ENCODE peak calls at places on chromosomes 3 and 15, in eight cellular contexts. One of them, this sample, is unnamed.
A peak's percentile ranks its signal among the peaks of the same experiment; 100 is the strongest.

GRCh38 chr15:69725957-69726356 is 273.3 kb downstream of the RPLP1 start:
- DNase-seq in left ventricle myocardium inferior: peak; percentile 18
- DNase-seq in NCI-H460: no peak
- DNase-seq in cortex of kidney: no peak
- DNase-seq in glomerular endothelial cell: no peak
- DNase-seq in activated CD4-positive, CD25-positive, alpha-beta regulatory T cell: no peak
- DNase-seq in mammary epithelial cell: no peak
- DNase-seq in LoVo: no peak
- DNase-seq in this sample: no peak

GRCh38 chr3:33663042-33663441 is 55.0 kb downstream of the CLASP2 start:
- DNase-seq in left ventricle myocardium inferior: no peak
- DNase-seq in NCI-H460: no peak
- DNase-seq in cortex of kidney: no peak
- DNase-seq in glomerular endothelial cell: no peak
- DNase-seq in activated CD4-positive, CD25-positive, alpha-beta regulatory T cell: no peak
- DNase-seq in mammary epithelial cell: peak; percentile 11
- DNase-seq in LoVo: no peak
- DNase-seq in this sample: no peak

GRCh38 chr3:43075904-43076661 is 29.8 kb downstream of the POMGNT2 start:
- DNase-seq in left ventricle myocardium inferior: no peak
- DNase-seq in NCI-H460: no peak
- DNase-seq in cortex of kidney: no peak
- DNase-seq in glomerular endothelial cell: no peak
- DNase-seq in activated CD4-positive, CD25-positive, alpha-beta regulatory T cell: no peak
- DNase-seq in mammary epithelial cell: no peak
- DNase-seq in LoVo: no peak
- DNase-seq in this sample: no peak

GRCh38 chr3:108894981-108895380 is 58.7 kb downstream of the GUCA1C start:
- DNase-seq in left ventricle myocardium inferior: no peak
- DNase-seq in NCI-H460: no peak
- DNase-seq in cortex of kidney: no peak
- DNase-seq in glomerular endothelial cell: no peak
- DNase-seq in activated CD4-positive, CD25-positive, alpha-beta regulatory T cell: no peak
- DNase-seq in mammary epithelial cell: no peak
- DNase-seq in LoVo: no peak
- DNase-seq in this sample: no peak

GRCh38 chr15:99564221-99565030 is 1.4 kb upstream of the MEF2A start:
- DNase-seq in left ventricle myocardium inferior: no peak
- DNase-seq in NCI-H460: no peak
- DNase-seq in cortex of kidney: no peak
- DNase-seq in glomerular endothelial cell: no peak
- DNase-seq in activated CD4-positive, CD25-positive, alpha-beta regulatory T cell: no peak
- DNase-seq in mammary epithelial cell: no peak
- DNase-seq in LoVo: no peak
- DNase-seq in this sample: peak; percentile 91

GRCh38 chr15:60804986-60805949 is 326.3 kb upstream of the ICE2 start:
- DNase-seq in left ventricle myocardium inferior: no peak
- DNase-seq in NCI-H460: no peak
- DNase-seq in cortex of kidney: no peak
- DNase-seq in glomerular endothelial cell: peak; percentile 77
- DNase-seq in activated CD4-positive, CD25-positive, alpha-beta regulatory T cell: no peak
- DNase-seq in mammary epithelial cell: peak; percentile 16
- DNase-seq in LoVo: peak; percentile 3
- DNase-seq in this sample: no peak

GRCh38 chr3:155702745-155703581 is 41.9 kb downstream of the PLCH1 start:
- DNase-seq in left ventricle myocardium inferior: no peak
- DNase-seq in NCI-H460: no peak
- DNase-seq in cortex of kidney: no peak
- DNase-seq in glomerular endothelial cell: no peak
- DNase-seq in activated CD4-positive, CD25-positive, alpha-beta regulatory T cell: no peak
- DNase-seq in mammary epithelial cell: no peak
- DNase-seq in LoVo: no peak
- DNase-seq in this sample: no peak

GRCh38 chr3:64209866-64210609 is 15.2 kb downstream of the PRICKLE2 start:
- DNase-seq in left ventricle myocardium inferior: peak; percentile 71
- DNase-seq in NCI-H460: no peak
- DNase-seq in cortex of kidney: no peak
- DNase-seq in glomerular endothelial cell: no peak
- DNase-seq in activated CD4-positive, CD25-positive, alpha-beta regulatory T cell: no peak
- DNase-seq in mammary epithelial cell: peak; percentile 59
- DNase-seq in LoVo: peak; percentile 30
- DNase-seq in this sample: peak; percentile 63

GRCh38 chr3:105523496-105523895 is 156.8 kb downstream of the ALCAM start:
- DNase-seq in left ventricle myocardium inferior: no peak
- DNase-seq in NCI-H460: no peak
- DNase-seq in cortex of kidney: no peak
- DNase-seq in glomerular endothelial cell: no peak
- DNase-seq in activated CD4-positive, CD25-positive, alpha-beta regulatory T cell: no peak
- DNase-seq in mammary epithelial cell: peak; percentile 35
- DNase-seq in LoVo: no peak
- DNase-seq in this sample: no peak

GRCh38 chr3:150414989-150415388 is 6.9 kb downstream of the TSC22D2 start:
- DNase-seq in left ventricle myocardium inferior: no peak
- DNase-seq in NCI-H460: no peak
- DNase-seq in cortex of kidney: no peak
- DNase-seq in glomerular endothelial cell: no peak
- DNase-seq in activated CD4-positive, CD25-positive, alpha-beta regulatory T cell: no peak
- DNase-seq in mammary epithelial cell: no peak
- DNase-seq in LoVo: no peak
- DNase-seq in this sample: no peak

GRCh38 chr15:45326776-45327175 is 51.6 kb downstream of the GATM start:
- DNase-seq in left ventricle myocardium inferior: no peak
- DNase-seq in NCI-H460: no peak
- DNase-seq in cortex of kidney: no peak
- DNase-seq in glomerular endothelial cell: no peak
- DNase-seq in activated CD4-positive, CD25-positive, alpha-beta regulatory T cell: no peak
- DNase-seq in mammary epithelial cell: no peak
- DNase-seq in LoVo: no peak
- DNase-seq in this sample: no peak

This sample was measured in posterior cingulate gyrus.